ENCODE peak calls at places on chromosomes 13 and 19, in seven cellular contexts. One of them, this sample, is unnamed.

GRCh38 chr13:44818428-44818827 is 170.8 kb downstream of the NUFIP1 start:
- DNase-seq in type B pancreatic cell: no peak
- DNase-seq in psoas muscle: no peak
- DNase-seq in fibroblast of pulmonary artery: peak
- DNase-seq in breast epithelium: no peak
- DNase-seq in dorsolateral prefrontal cortex: no peak
- DNase-seq in bronchial epithelial cell: peak
- DNase-seq in this sample: no peak

GRCh38 chr13:49669735-49670309 is 21.5 kb downstream of the EBPL start:
- DNase-seq in type B pancreatic cell: no peak
- DNase-seq in psoas muscle: peak
- DNase-seq in fibroblast of pulmonary artery: peak
- DNase-seq in breast epithelium: no peak
- DNase-seq in dorsolateral prefrontal cortex: peak
- DNase-seq in bronchial epithelial cell: peak
- DNase-seq in this sample: peak

GRCh38 chr13:91946498-91947070 is 548.2 kb downstream of the GPC5 start:
- DNase-seq in type B pancreatic cell: no peak
- DNase-seq in psoas muscle: no peak
- DNase-seq in fibroblast of pulmonary artery: peak
- DNase-seq in breast epithelium: no peak
- DNase-seq in dorsolateral prefrontal cortex: no peak
- DNase-seq in bronchial epithelial cell: peak
- DNase-seq in this sample: no peak

GRCh38 chr13:68944272-68944671 is 1163.4 kb upstream of the ATXN8OS start:
- DNase-seq in type B pancreatic cell: no peak
- DNase-seq in psoas muscle: no peak
- DNase-seq in fibroblast of pulmonary artery: no peak
- DNase-seq in breast epithelium: no peak
- DNase-seq in dorsolateral prefrontal cortex: no peak
- DNase-seq in bronchial epithelial cell: no peak
- DNase-seq in this sample: no peak

GRCh38 chr19:47264629-47265028 is 8.3 kb downstream of the CCDC9 start:
- DNase-seq in type B pancreatic cell: no peak
- DNase-seq in psoas muscle: no peak
- DNase-seq in fibroblast of pulmonary artery: no peak
- DNase-seq in breast epithelium: no peak
- DNase-seq in dorsolateral prefrontal cortex: no peak
- DNase-seq in bronchial epithelial cell: no peak
- DNase-seq in this sample: no peak

GRCh38 chr19:47444388-47444821 is 25.1 kb upstream of the MEIS3 start:
- DNase-seq in type B pancreatic cell: no peak
- DNase-seq in psoas muscle: no peak
- DNase-seq in fibroblast of pulmonary artery: no peak
- DNase-seq in breast epithelium: no peak
- DNase-seq in dorsolateral prefrontal cortex: no peak
- DNase-seq in bronchial epithelial cell: no peak
- DNase-seq in this sample: no peak

GRCh38 chr19:47190167-47190727 is 40.8 kb downstream of the BBC3 start:
- DNase-seq in type B pancreatic cell: no peak
- DNase-seq in psoas muscle: peak
- DNase-seq in fibroblast of pulmonary artery: peak
- DNase-seq in breast epithelium: peak
- DNase-seq in dorsolateral prefrontal cortex: peak
- DNase-seq in bronchial epithelial cell: peak
- DNase-seq in this sample: no peak

GRCh38 chr19:55440411-55441105 is 2.5 kb downstream of the SHISA7 start:
- DNase-seq in type B pancreatic cell: no peak
- DNase-seq in psoas muscle: no peak
- DNase-seq in fibroblast of pulmonary artery: no peak
- DNase-seq in breast epithelium: no peak
- DNase-seq in dorsolateral prefrontal cortex: no peak
- DNase-seq in bronchial epithelial cell: no peak
- DNase-seq in this sample: no peak

GRCh38 chr19:33414667-33415605 is 41.4 kb downstream of the CEBPG start:
- DNase-seq in type B pancreatic cell: no peak
- DNase-seq in psoas muscle: no peak
- DNase-seq in fibroblast of pulmonary artery: no peak
- DNase-seq in breast epithelium: no peak
- DNase-seq in dorsolateral prefrontal cortex: peak
- DNase-seq in bronchial epithelial cell: no peak
- DNase-seq in this sample: no peak

GRCh38 chr13:74026753-74027152 is 107.5 kb downstream of the KLF12 start:
- DNase-seq in type B pancreatic cell: no peak
- DNase-seq in psoas muscle: no peak
- DNase-seq in fibroblast of pulmonary artery: peak
- DNase-seq in breast epithelium: no peak
- DNase-seq in dorsolateral prefrontal cortex: no peak
- DNase-seq in bronchial epithelial cell: peak
- DNase-seq in this sample: no peak

GRCh38 chr13:93218583-93218982 is 8.0 kb upstream of the GPC6 start:
- DNase-seq in type B pancreatic cell: no peak
- DNase-seq in psoas muscle: no peak
- DNase-seq in fibroblast of pulmonary artery: no peak
- DNase-seq in breast epithelium: no peak
- DNase-seq in dorsolateral prefrontal cortex: no peak
- DNase-seq in bronchial epithelial cell: peak
- DNase-seq in this sample: no peak

GRCh38 chr19:49800771-49801170 is 12.3 kb downstream of the FUZ start:
- DNase-seq in type B pancreatic cell: no peak
- DNase-seq in psoas muscle: no peak
- DNase-seq in fibroblast of pulmonary artery: no peak
- DNase-seq in breast epithelium: no peak
- DNase-seq in dorsolateral prefrontal cortex: no peak
- DNase-seq in bronchial epithelial cell: no peak
- DNase-seq in this sample: no peak

GRCh38 chr19:49802836-49803528 is 10.1 kb downstream of the FUZ start:
- DNase-seq in type B pancreatic cell: no peak
- DNase-seq in psoas muscle: no peak
- DNase-seq in fibroblast of pulmonary artery: no peak
- DNase-seq in breast epithelium: no peak
- DNase-seq in dorsolateral prefrontal cortex: no peak
- DNase-seq in bronchial epithelial cell: no peak
- DNase-seq in this sample: no peak

GRCh38 chr19:49801401-49801888 is 11.6 kb downstream of the FUZ start:
- DNase-seq in type B pancreatic cell: no peak
- DNase-seq in psoas muscle: peak
- DNase-seq in fibroblast of pulmonary artery: no peak
- DNase-seq in breast epithelium: no peak
- DNase-seq in dorsolateral prefrontal cortex: no peak
- DNase-seq in bronchial epithelial cell: no peak
- DNase-seq in this sample: no peak

GRCh38 chr19:49803529-49803856 is 9.6 kb downstream of the FUZ start:
- DNase-seq in type B pancreatic cell: no peak
- DNase-seq in psoas muscle: no peak
- DNase-seq in fibroblast of pulmonary artery: no peak
- DNase-seq in breast epithelium: no peak
- DNase-seq in dorsolateral prefrontal cortex: no peak
- DNase-seq in bronchial epithelial cell: no peak
- DNase-seq in this sample: no peak

GRCh38 chr19:49801966-49802661 is 11.0 kb downstream of the FUZ start:
- DNase-seq in type B pancreatic cell: no peak
- DNase-seq in psoas muscle: peak
- DNase-seq in fibroblast of pulmonary artery: peak
- DNase-seq in breast epithelium: peak
- DNase-seq in dorsolateral prefrontal cortex: peak
- DNase-seq in bronchial epithelial cell: no peak
- DNase-seq in this sample: no peak
- TF ChIP-seq CTCF in type B pancreatic cell: peak
- TF ChIP-seq CTCF in psoas muscle: peak
- TF ChIP-seq CTCF in fibroblast of pulmonary artery: peak
- TF ChIP-seq CTCF in breast epithelium: no peak
- TF ChIP-seq CTCF in dorsolateral prefrontal cortex: peak
- TF ChIP-seq CTCF in bronchial epithelial cell: peak
- TF ChIP-seq CTCF in this sample: no peak

GRCh38 chr19:35661995-35662340 is 4.3 kb upstream of the UPK1A start:
- DNase-seq in type B pancreatic cell: no peak
- DNase-seq in psoas muscle: no peak
- DNase-seq in fibroblast of pulmonary artery: no peak
- DNase-seq in breast epithelium: no peak
- DNase-seq in dorsolateral prefrontal cortex: no peak
- DNase-seq in bronchial epithelial cell: no peak
- DNase-seq in this sample: no peak

GRCh38 chr19:35663981-35664380 is 2.3 kb upstream of the UPK1A start:
- DNase-seq in type B pancreatic cell: no peak
- DNase-seq in psoas muscle: no peak
- DNase-seq in fibroblast of pulmonary artery: no peak
- DNase-seq in breast epithelium: no peak
- DNase-seq in dorsolateral prefrontal cortex: no peak
- DNase-seq in bronchial epithelial cell: no peak
- DNase-seq in this sample: no peak

GRCh38 chr19:35655600-35655999 is 7.5 kb downstream of the COX6B1 start:
- DNase-seq in type B pancreatic cell: no peak
- DNase-seq in psoas muscle: no peak
- DNase-seq in fibroblast of pulmonary artery: no peak
- DNase-seq in breast epithelium: no peak
- DNase-seq in dorsolateral prefrontal cortex: no peak
- DNase-seq in bronchial epithelial cell: no peak
- DNase-seq in this sample: no peak

GRCh38 chr19:35656700-35657099 is 8.6 kb downstream of the COX6B1 start:
- DNase-seq in type B pancreatic cell: no peak
- DNase-seq in psoas muscle: no peak
- DNase-seq in fibroblast of pulmonary artery: no peak
- DNase-seq in breast epithelium: no peak
- DNase-seq in dorsolateral prefrontal cortex: no peak
- DNase-seq in bronchial epithelial cell: no peak
- DNase-seq in this sample: no peak

GRCh38 chr19:35657904-35658700 is 8.2 kb upstream of the UPK1A start:
- DNase-seq in type B pancreatic cell: no peak
- DNase-seq in psoas muscle: no peak
- DNase-seq in fibroblast of pulmonary artery: no peak
- DNase-seq in breast epithelium: no peak
- DNase-seq in dorsolateral prefrontal cortex: no peak
- DNase-seq in bronchial epithelial cell: no peak
- DNase-seq in this sample: no peak
- TF ChIP-seq CTCF in type B pancreatic cell: peak
- TF ChIP-seq CTCF in psoas muscle: no peak
- TF ChIP-seq CTCF in fibroblast of pulmonary artery: peak
- TF ChIP-seq CTCF in breast epithelium: no peak
- TF ChIP-seq CTCF in dorsolateral prefrontal cortex: no peak
- TF ChIP-seq CTCF in bronchial epithelial cell: no peak
- TF ChIP-seq CTCF in this sample: no peak

DNA sequence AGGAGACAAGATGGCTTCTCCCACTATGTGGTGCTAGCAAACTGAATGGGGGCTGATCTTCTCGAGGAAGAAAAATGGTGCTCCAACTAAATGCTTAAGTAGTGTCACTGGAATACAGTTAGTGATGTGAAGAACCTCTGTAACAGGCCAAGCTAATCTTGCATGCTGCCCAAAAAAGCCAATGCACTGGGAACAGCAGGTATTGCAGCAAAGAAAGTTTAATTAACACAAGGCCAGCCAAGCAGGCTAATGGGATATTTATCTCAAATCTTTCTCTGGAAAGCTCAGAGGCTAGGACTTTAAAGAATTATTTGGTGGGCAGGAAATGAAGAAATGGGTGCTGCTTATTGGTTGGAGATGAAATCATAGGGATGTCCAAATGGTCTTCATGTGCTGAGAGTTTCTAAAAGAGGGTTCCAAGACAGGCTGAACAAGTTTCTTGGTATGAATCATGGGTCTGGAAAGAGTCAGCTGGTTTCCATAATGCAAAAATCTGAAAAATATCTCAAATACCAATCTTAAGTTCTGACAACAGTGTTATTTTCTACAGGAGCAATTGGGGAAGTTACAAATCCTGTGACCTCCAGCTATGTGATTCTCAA is 1550.5 kb downstream of the SLITRK5 start:
- DNase-seq in type B pancreatic cell: no peak
- DNase-seq in psoas muscle: no peak
- DNase-seq in fibroblast of pulmonary artery: no peak
- DNase-seq in breast epithelium: no peak
- DNase-seq in dorsolateral prefrontal cortex: no peak
- DNase-seq in bronchial epithelial cell: no peak
- DNase-seq in this sample: no peak
- TF ChIP-seq CTCF in type B pancreatic cell: no peak
- TF ChIP-seq CTCF in psoas muscle: no peak
- TF ChIP-seq CTCF in fibroblast of pulmonary artery: no peak
- TF ChIP-seq CTCF in breast epithelium: no peak
- TF ChIP-seq CTCF in dorsolateral prefrontal cortex: no peak
- TF ChIP-seq CTCF in bronchial epithelial cell: no peak
- TF ChIP-seq CTCF in this sample: no peak

DNA sequence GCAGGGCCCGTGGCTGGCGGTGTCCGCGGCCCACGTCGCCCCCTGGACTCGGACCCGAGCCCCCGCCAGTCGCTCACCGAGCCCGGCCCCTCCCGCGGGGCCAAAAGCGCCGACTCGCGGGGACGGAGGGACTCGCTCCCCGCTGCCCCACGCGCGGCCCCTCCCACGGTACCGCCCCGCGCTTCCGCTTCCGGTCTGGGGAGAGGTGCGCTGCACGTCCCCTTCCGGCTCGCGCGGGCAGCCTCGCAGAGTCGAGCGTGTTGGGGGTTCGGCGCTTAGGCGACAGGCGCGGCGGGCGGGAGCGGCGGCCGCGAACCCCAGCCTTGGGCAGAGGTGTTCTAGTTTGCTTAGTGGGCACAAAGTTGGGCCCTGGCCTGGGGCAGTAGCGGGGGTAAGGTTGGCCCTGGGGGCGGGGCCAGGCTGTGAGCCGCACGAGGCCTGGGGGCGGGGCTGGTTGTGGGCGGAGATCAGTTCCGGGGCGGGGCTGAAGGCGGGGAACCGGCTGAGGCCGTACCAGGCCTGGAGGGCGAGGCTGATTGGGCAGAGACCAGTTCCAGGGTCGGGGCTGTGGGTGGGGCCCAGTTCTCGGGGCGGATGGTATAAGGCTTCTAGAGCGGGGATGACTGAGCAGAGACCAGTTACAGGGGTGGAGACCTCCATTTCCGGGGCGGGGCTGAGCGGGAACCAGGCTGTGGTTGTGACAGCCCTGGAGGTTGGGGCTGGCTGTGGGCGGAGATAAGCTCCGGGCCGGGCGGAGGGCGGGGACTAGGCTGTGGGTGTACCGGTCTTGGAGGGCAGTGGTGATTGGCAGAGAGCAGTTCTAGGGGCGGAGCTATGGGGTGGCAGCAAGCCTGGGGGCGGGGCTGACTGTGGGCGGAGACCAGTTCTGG is at the start of the genes MBD3L1 and ZNF558:
- DNase-seq in type B pancreatic cell: peak
- DNase-seq in psoas muscle: peak
- DNase-seq in fibroblast of pulmonary artery: peak
- DNase-seq in breast epithelium: peak
- DNase-seq in dorsolateral prefrontal cortex: peak
- DNase-seq in bronchial epithelial cell: peak
- DNase-seq in this sample: peak
- TF ChIP-seq CTCF in type B pancreatic cell: peak
- TF ChIP-seq CTCF in psoas muscle: peak
- TF ChIP-seq CTCF in fibroblast of pulmonary artery: no peak
- TF ChIP-seq CTCF in breast epithelium: no peak
- TF ChIP-seq CTCF in dorsolateral prefrontal cortex: peak
- TF ChIP-seq CTCF in bronchial epithelial cell: peak
- TF ChIP-seq CTCF in this sample: no peak

This sample was measured in progenitor cell of endocrine pancreas.